ENCODE peak calls at places on chromosomes 3 and 15, in four cellular contexts. K is HCT116, R is A549, Z is HepG2. B is an unnamed sample.

GRCh38 chr3:4935347-4935746 is 43.9 kb upstream of the BHLHE40 start:
- DNase-seq in K (no peak), R (no peak), Z (no peak), B (no peak)

GRCh38 chr15:68418611-68419161 is 13.3 kb downstream of the ITGA11 start:
- DNase-seq in K (no peak), R (no peak), Z (no peak), B (no peak)

GRCh38 chr15:77096131-77096530 is 25.2 kb upstream of the TSPAN3 start:
- DNase-seq in K (no peak), R (no peak), Z (no peak), B (no peak)

GRCh38 chr15:63379492-63380150 is 2.0 kb downstream of the CA12 start:
- DNase-seq in K (no peak), R (no peak), Z (no peak), B (no peak)

GRCh38 chr15:99029358-99029871 is 21.8 kb upstream of the PGPEP1L start:
- DNase-seq in K (no peak), R (no peak), Z (no peak), B (no peak)

GRCh38 chr3:127253491-127253890 is 34.4 kb downstream of the PRR20G start:
- DNase-seq in K (no peak), R (no peak), Z (no peak), B (no peak)

GRCh38 chr3:54121404-54122045 is 827 bp upstream of the CACNA2D3 start:
- DNase-seq in K (no peak), R (no peak), Z (no peak), B (no peak)

GRCh38 chr15:28123408-28124023 is 24.4 kb upstream of the OCA2 start:
- DNase-seq in K (peak), R (peak), Z (peak), B (peak)

GRCh38 chr3:6825527-6825926 is 35.4 kb upstream of the GRM7 start:
- DNase-seq in K (no peak), R (no peak), Z (no peak), B (no peak)

GRCh38 chr3:177362646-177363045 is 165.4 kb upstream of the TBL1XR1 start:
- DNase-seq in K (no peak), R (no peak), Z (no peak), B (no peak)

GRCh38 chr15:57923750-57924149 is 141.8 kb downstream of the ALDH1A2 start:
- DNase-seq in K (no peak), R (no peak), Z (no peak), B (no peak)

GRCh38 chr3:26293351-26293750 is 329.2 kb upstream of the LRRC3B start:
- DNase-seq in K (no peak), R (no peak), Z (no peak), B (no peak)

DNA sequence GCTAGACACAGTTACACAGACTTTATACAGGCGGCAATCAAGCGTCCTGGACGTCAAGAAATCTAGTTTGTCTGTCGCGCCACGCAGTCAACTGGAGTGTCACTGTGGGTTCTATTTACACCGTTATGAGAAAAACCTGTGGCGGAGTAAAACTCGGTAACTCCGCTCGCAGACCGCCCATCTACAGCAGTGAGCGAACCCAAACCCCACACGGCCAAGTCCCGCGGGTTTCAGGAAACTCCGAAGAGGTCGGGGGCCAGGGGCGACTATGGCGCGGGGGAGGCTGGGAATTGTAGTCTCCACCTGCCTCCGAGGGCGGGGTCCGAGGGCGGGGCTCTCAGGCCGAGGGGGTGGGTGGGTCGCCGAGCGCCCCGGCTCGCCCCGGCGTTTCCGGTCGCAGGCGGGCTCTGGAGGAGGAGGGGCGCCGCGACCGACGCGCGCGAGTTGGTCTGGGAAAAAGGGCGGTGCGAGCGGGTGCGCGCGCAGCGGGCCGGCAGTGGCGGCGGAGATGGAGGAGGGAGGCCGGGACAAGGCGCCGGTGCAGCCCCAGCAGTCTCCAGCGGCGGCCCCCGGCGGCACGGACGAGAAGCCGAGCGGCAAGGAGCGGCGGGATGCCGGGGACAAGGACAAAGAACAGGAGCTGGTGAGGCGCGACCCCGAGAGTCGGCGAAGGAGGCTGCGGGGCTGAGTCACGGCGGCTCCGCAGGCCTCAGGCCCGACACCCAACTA is at the start of gene PSMD2:
- DNase-seq in K (peak), R (peak), Z (peak), B (peak)
- TF ChIP-seq POLR2A in K (peak), R (peak), Z (peak), B (peak)

DNA sequence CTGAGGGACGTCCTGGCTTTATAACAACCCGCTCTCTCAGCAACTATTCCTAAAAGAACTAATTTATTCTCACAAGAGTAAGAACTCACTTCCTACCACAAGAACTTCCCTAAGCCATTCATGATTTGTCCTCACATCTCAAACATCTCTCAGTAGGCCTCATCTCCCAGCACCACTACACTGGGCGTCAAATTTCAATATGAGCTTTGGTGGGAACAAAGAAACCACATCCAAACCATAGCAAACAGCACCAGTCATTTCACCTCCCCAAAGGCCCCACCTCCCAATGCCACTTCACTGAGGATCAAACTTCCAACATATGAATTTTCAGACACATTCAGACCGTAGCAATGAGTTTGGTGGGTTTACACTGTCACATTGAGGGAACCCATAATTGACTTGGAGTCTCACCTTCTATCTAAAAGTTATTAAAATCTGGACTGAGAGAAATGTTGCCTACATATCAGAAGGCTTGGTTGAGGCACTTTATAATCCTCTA is 116.4 kb upstream of the AGBL1 start:
- DNase-seq in K (no peak), R (no peak), Z (no peak), B (no peak)
- TF ChIP-seq POLR2A in K (no peak), R (no peak), Z (no peak), B (no peak)

GRCh38 chr3:149010504-149010951 is 19.2 kb downstream of the GYG1 start:
- DNase-seq in K (no peak), R (no peak), Z (peak), B (no peak)
- TF ChIP-seq POLR2A in K (no peak), R (no peak), Z (no peak), B (no peak)

GRCh38 chr15:75452968-75453702 is 1.6 kb upstream of the SIN3A start:
- DNase-seq in K (peak), R (peak), Z (peak), B (peak)
- TF ChIP-seq POLR2A in K (no peak), R (no peak), Z (peak), B (no peak)

DNA sequence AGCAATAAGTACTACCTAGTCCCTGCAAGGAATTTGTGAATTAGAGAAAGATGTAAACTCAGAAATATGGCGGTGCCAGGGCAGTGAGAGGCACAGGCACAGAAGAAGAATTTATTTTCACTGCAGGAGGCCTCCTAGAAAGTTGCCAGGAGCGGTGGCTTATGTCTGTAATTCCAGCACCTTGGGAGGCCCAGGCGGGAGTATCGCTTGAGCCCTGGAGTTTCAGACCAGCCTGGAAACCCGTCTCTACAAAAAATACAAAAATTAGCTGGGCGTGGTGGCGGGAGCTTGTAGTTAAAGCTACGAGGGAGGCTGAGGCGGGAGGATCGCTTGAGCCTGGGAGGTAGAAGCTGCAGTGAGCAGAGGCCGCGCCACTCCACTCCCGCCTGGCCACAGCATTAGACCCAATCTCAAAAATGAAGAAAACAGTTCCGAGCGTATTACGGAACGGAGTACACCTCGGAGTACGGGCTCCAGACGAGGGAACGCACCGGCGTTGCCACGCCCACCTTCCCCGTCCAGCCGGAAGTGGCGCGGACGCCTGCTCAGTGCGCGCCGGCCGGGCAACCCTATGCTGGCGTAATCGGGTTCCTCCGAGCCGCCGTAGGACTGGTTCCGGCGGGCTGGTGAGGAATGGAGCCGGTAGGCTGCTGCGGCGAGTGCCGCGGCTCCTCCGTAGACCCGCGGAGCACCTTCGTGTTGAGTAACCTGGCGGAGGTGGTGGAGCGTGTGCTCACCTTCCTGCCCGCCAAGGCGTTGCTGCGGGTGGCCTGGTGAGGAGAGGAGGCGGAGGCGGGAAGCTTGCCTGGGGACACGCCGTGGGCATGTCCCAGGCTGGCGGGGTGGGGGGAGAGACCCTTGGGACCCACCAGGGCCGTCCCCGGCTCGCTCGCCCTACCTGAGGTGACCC is at the start of gene FBXO22:
- DNase-seq in K (peak), R (peak), Z (peak), B (peak)
- TF ChIP-seq POLR2A in K (peak), R (peak), Z (peak), B (peak)

DNA sequence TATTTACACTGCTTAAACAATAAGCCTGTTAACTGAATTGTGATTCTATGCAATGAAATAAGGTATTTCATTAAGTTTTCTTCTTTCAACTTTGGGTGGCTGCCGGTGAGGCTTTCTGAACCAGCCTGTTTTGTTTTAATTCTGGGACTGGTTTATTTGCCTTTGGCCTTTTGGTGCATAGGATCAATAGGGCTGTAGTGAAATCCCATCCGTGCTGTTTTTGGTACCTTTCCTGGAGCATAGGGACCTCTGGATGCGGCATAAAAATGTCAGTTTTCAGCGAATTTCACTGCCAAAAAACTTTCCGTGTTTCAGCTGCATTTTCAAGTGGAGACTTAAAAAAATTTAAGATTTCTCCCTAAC is 514 bp downstream of the PLS1 start:
- DNase-seq in K (no peak), R (peak), Z (no peak), B (peak)
- TF ChIP-seq POLR2A in K (no peak), R (no peak), Z (no peak), B (no peak)

B was measured in erythroblast.